ENCODE peak calls at places on chromosomes 7 and 10, in nine cellular contexts. One of them, this sample, is unnamed.

GRCh38 chr7:22671177-22671879 is 55.7 kb upstream of the IL6 start:
- DNase-seq in RWPE1: no peak
- DNase-seq in coronary artery: no peak
- DNase-seq in right atrium auricular region: no peak
- DNase-seq in brain microvascular endothelial cell: no peak
- DNase-seq in fibroblast of lung: peak; percentile 74
- DNase-seq in left lung: no peak
- DNase-seq in bronchial epithelial cell: peak; percentile 40
- DNase-seq in transverse colon: no peak
- DNase-seq in this sample: no peak

GRCh38 chr10:34655286-34656170 is 159.6 kb downstream of the PARD3 start:
- DNase-seq in RWPE1: peak; percentile 40
- DNase-seq in coronary artery: no peak
- DNase-seq in right atrium auricular region: no peak
- DNase-seq in brain microvascular endothelial cell: peak; percentile 82
- DNase-seq in fibroblast of lung: peak; percentile 81
- DNase-seq in left lung: no peak
- DNase-seq in bronchial epithelial cell: peak; percentile 78
- DNase-seq in transverse colon: peak; percentile 56
- DNase-seq in this sample: peak; percentile 69

GRCh38 chr7:99864041-99864440 is 12.8 kb downstream of the OR2AE1 start:
- DNase-seq in RWPE1: no peak
- DNase-seq in coronary artery: no peak
- DNase-seq in right atrium auricular region: no peak
- DNase-seq in brain microvascular endothelial cell: peak; percentile 4
- DNase-seq in fibroblast of lung: peak; percentile 8
- DNase-seq in left lung: no peak
- DNase-seq in bronchial epithelial cell: no peak
- DNase-seq in transverse colon: no peak
- DNase-seq in this sample: no peak

GRCh38 chr7:114405427-114405826 is 9.2 kb upstream of the FOXP2 start:
- DNase-seq in RWPE1: peak; percentile 15
- DNase-seq in coronary artery: no peak
- DNase-seq in right atrium auricular region: no peak
- DNase-seq in brain microvascular endothelial cell: no peak
- DNase-seq in fibroblast of lung: peak; percentile 58
- DNase-seq in left lung: no peak
- DNase-seq in bronchial epithelial cell: peak; percentile 61
- DNase-seq in transverse colon: no peak
- DNase-seq in this sample: peak; percentile 30

GRCh38 chr7:22586806-22587180 is 86.8 kb upstream of the STEAP1B start:
- DNase-seq in RWPE1: no peak
- DNase-seq in coronary artery: no peak
- DNase-seq in right atrium auricular region: no peak
- DNase-seq in brain microvascular endothelial cell: peak; percentile 37
- DNase-seq in fibroblast of lung: peak; percentile 78
- DNase-seq in left lung: no peak
- DNase-seq in bronchial epithelial cell: peak; percentile 55
- DNase-seq in transverse colon: no peak
- DNase-seq in this sample: peak; percentile 66

GRCh38 chr10:102419561-102420442 is 834 bp upstream of the FBXL15 start:
- DNase-seq in RWPE1: peak; percentile 85
- DNase-seq in coronary artery: no peak
- DNase-seq in right atrium auricular region: no peak
- DNase-seq in brain microvascular endothelial cell: no peak
- DNase-seq in fibroblast of lung: peak; percentile 17
- DNase-seq in left lung: no peak
- DNase-seq in bronchial epithelial cell: no peak
- DNase-seq in transverse colon: peak; percentile 63
- DNase-seq in this sample: peak; percentile 47

GRCh38 chr7:155680864-155681263 is 36.4 kb downstream of the RBM33 start:
- DNase-seq in RWPE1: no peak
- DNase-seq in coronary artery: no peak
- DNase-seq in right atrium auricular region: no peak
- DNase-seq in brain microvascular endothelial cell: no peak
- DNase-seq in fibroblast of lung: no peak
- DNase-seq in left lung: no peak
- DNase-seq in bronchial epithelial cell: no peak
- DNase-seq in transverse colon: no peak
- DNase-seq in this sample: no peak

GRCh38 chr10:79328147-79328701 is 19.0 kb upstream of the PPIF start:
- DNase-seq in RWPE1: no peak
- DNase-seq in coronary artery: no peak
- DNase-seq in right atrium auricular region: no peak
- DNase-seq in brain microvascular endothelial cell: no peak
- DNase-seq in fibroblast of lung: no peak
- DNase-seq in left lung: no peak
- DNase-seq in bronchial epithelial cell: no peak
- DNase-seq in transverse colon: no peak
- DNase-seq in this sample: no peak

GRCh38 chr7:92352009-92352408 is 95.3 kb upstream of the GATAD1 start:
- DNase-seq in RWPE1: no peak
- DNase-seq in coronary artery: no peak
- DNase-seq in right atrium auricular region: no peak
- DNase-seq in brain microvascular endothelial cell: no peak
- DNase-seq in fibroblast of lung: no peak
- DNase-seq in left lung: no peak
- DNase-seq in bronchial epithelial cell: no peak
- DNase-seq in transverse colon: no peak
- DNase-seq in this sample: no peak

GRCh38 chr7:43449577-43449976 is 133.3 kb upstream of the STK17A start:
- DNase-seq in RWPE1: no peak
- DNase-seq in coronary artery: no peak
- DNase-seq in right atrium auricular region: no peak
- DNase-seq in brain microvascular endothelial cell: no peak
- DNase-seq in fibroblast of lung: no peak
- DNase-seq in left lung: no peak
- DNase-seq in bronchial epithelial cell: no peak
- DNase-seq in transverse colon: no peak
- DNase-seq in this sample: no peak

DNA sequence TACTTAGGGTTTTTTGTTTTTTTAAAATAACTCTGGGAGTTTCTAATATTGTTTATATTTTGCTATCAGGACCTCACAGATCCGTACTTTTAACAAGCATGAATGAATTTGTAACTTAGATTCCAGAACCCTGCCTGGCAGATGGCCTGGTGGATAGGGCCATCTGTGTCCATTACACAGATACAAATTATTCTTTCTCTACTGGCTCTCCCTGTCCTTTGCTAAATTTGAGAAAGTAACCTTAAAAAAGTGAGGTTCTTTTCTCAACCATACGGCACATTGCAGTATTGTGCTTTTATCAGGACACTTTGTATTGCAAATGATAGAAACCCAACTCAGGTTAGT is 26.6 kb downstream of the LCOR start:
- DNase-seq in RWPE1: no peak
- DNase-seq in coronary artery: no peak
- DNase-seq in right atrium auricular region: no peak
- DNase-seq in brain microvascular endothelial cell: no peak
- DNase-seq in fibroblast of lung: no peak
- DNase-seq in left lung: no peak
- DNase-seq in bronchial epithelial cell: no peak
- DNase-seq in transverse colon: no peak
- DNase-seq in this sample: no peak
- TF ChIP-seq CTCF in RWPE1: no peak
- TF ChIP-seq CTCF in coronary artery: no peak
- TF ChIP-seq CTCF in right atrium auricular region: no peak
- TF ChIP-seq CTCF in brain microvascular endothelial cell: no peak
- TF ChIP-seq CTCF in fibroblast of lung: no peak
- TF ChIP-seq CTCF in left lung: no peak
- TF ChIP-seq CTCF in bronchial epithelial cell: no peak
- TF ChIP-seq CTCF in transverse colon: no peak
- TF ChIP-seq CTCF in this sample: no peak

DNA sequence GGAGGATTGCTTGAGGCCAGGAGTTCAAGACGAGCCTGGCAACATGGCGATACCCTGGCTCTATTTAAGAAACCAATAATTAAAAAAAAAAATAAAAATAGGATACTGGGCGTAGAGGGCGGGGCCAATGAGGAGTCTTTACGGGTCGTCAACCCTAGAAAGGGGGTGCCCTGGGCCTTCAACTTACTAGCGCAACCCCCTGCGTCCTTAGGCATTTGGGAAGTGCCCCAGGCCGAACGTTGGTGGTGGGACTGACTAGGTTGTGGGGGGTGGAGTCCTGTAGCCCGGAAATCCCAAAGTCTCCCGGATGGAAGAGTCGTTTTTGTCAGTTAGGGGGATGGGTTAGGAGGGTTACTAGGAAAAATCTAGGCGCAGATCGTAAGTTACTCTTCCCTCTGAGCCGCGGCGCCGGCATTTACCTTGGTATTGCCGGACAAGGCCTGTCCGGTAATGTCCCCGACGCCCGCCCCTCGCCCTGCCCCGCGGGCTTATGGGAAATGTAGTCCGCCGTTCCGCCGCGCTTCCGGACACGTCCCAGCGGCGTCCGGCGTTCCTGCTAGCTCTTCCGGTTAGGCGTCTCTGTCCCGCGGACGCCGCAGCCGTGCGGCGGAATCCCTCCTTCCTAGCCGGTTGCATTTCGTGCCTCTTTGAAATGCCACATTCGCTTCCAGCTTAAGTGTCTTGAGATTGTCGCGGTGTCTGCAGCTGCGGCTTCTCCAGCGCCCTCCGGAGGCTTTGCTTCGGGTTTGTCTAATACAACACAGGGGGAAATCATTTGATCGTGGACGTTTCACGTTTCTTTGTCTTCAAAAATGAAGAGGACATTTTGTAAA is 1.3 kb upstream of the ACBD5 start:
- DNase-seq in RWPE1: peak; percentile 81
- DNase-seq in coronary artery: peak; percentile 94
- DNase-seq in right atrium auricular region: peak; percentile 89
- DNase-seq in brain microvascular endothelial cell: peak; percentile 78
- DNase-seq in fibroblast of lung: peak; percentile 95
- DNase-seq in left lung: peak; percentile 94
- DNase-seq in bronchial epithelial cell: peak; percentile 80
- DNase-seq in transverse colon: peak; percentile 94
- DNase-seq in this sample: peak; percentile 95
- TF ChIP-seq CTCF in RWPE1: peak; percentile 31
- TF ChIP-seq CTCF in coronary artery: no peak
- TF ChIP-seq CTCF in right atrium auricular region: no peak
- TF ChIP-seq CTCF in brain microvascular endothelial cell: peak; percentile 44
- TF ChIP-seq CTCF in fibroblast of lung: peak; percentile 23
- TF ChIP-seq CTCF in left lung: no peak
- TF ChIP-seq CTCF in bronchial epithelial cell: peak; percentile 28
- TF ChIP-seq CTCF in transverse colon: peak; percentile 18
- TF ChIP-seq CTCF in this sample: no peak

DNA sequence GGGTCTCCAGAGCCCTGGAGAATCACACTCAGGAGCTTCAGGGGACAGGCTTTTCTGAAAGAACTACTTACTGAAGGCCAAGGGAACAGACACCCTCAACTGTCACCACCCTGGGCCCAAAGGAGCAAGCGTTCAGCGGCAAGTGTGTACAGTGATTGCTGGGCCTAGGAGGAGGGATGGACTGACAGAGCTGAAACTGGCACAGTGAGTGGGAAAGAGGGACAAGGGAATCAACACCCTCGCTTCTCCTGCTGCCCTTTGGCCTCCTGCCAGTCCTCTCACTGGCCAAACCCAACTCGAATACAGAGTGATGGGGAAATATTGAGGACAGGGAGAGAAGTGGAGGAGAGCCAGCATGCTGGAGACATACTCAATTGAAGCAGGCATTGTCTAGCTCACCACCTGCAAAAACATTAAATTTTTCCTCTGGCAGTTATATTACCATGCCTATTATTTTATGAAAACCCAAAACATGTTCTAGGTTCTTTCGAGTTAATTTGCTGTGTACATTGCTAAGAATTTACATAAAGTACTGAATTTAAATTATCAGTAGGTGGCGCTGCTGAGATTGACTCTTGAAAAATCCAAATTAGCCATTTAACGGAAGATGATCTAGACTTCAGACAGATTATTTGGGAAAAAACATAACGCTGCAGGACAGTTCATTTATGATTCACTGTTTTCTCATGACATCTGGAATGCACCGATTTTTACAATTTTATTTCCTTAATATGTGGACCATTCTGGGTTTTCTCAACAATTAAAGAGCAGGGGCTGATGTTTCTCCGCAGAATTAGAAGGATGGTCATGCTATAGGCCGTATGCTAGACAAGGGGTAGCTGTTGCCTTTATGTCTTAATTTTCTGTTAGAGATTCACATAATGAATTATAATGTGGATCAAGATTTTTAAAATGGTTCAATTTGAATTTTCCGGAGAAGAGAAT is 14.7 kb upstream of the TMEM236 start:
- DNase-seq in RWPE1: peak; percentile 26
- DNase-seq in coronary artery: no peak
- DNase-seq in right atrium auricular region: no peak
- DNase-seq in brain microvascular endothelial cell: no peak
- DNase-seq in fibroblast of lung: peak; percentile 61
- DNase-seq in left lung: no peak
- DNase-seq in bronchial epithelial cell: peak; percentile 31
- DNase-seq in transverse colon: no peak
- DNase-seq in this sample: peak; percentile 43
- TF ChIP-seq CTCF in RWPE1: peak; percentile 76
- TF ChIP-seq CTCF in coronary artery: peak; percentile 39
- TF ChIP-seq CTCF in right atrium auricular region: peak; percentile 59
- TF ChIP-seq CTCF in brain microvascular endothelial cell: peak; percentile 40
- TF ChIP-seq CTCF in fibroblast of lung: peak; percentile 53
- TF ChIP-seq CTCF in left lung: peak; percentile 64
- TF ChIP-seq CTCF in bronchial epithelial cell: peak; percentile 36
- TF ChIP-seq CTCF in transverse colon: peak; percentile 62
- TF ChIP-seq CTCF in this sample: peak; percentile 50

DNA sequence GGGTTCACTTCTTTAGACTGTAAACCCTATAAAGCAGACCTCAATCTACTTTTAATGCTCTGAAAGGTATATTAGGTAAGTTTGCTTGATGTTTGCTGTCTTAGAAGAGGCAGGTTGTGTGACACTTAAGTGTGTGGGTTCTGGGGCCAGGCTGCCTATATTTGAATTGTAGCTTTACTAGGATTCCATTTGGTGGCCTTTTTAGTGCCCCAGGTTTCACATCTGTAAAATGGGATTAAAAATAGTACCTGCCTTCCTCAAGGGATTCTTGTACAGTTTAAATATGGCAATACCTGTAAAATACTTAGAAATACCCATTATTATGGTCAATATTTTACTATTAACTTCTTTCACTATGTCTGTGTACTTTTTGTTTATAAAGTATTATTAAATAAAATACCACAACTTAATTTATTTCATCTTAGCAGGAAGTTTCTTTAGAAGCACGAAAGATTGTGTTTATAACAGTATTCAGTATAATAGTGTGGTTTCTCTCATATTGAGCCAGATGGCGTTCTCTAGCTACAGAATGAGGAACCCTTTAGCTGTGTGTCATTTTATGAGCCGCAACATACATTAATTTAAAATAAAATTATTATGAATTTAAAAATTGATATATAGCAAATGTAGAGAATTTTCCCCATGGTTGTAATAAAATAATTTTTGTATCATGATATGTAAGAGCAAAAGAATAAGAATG is 94.2 kb downstream of the CDK14 start:
- DNase-seq in RWPE1: no peak
- DNase-seq in coronary artery: no peak
- DNase-seq in right atrium auricular region: no peak
- DNase-seq in brain microvascular endothelial cell: no peak
- DNase-seq in fibroblast of lung: no peak
- DNase-seq in left lung: no peak
- DNase-seq in bronchial epithelial cell: no peak
- DNase-seq in transverse colon: no peak
- DNase-seq in this sample: no peak
- TF ChIP-seq CTCF in RWPE1: no peak
- TF ChIP-seq CTCF in coronary artery: no peak
- TF ChIP-seq CTCF in right atrium auricular region: no peak
- TF ChIP-seq CTCF in brain microvascular endothelial cell: no peak
- TF ChIP-seq CTCF in fibroblast of lung: peak; percentile 9
- TF ChIP-seq CTCF in left lung: no peak
- TF ChIP-seq CTCF in bronchial epithelial cell: no peak
- TF ChIP-seq CTCF in transverse colon: no peak
- TF ChIP-seq CTCF in this sample: no peak